ENCODE peak calls at places on chromosomes 1 and 21, in eight cellular contexts. F is neuronal stem cell, U is GM23338, X is breast epithelium, V is body of pancreas, T is psoas muscle, A is GM12878, Q is OCI-LY7. M is an unnamed sample.
A peak's percentile ranks its signal among the peaks of the same experiment; 100 is the strongest.

GRCh38 chr1:150152772-150153461 is 3.2 kb downstream of the PLEKHO1 start:
- DNase-seq in F (no peak), U (no peak), X (no peak), V (no peak), T (peak; percentile 53), A (no peak), Q (no peak), M (no peak)

GRCh38 chr1:94094466-94095111 is 26.4 kb downstream of the ABCA4 start:
- DNase-seq in F (no peak), U (no peak), X (peak; percentile 52), V (peak; percentile 30), T (peak; percentile 80), A (no peak), Q (no peak), M (peak; percentile 61)

GRCh38 chr21:41365377-41366107 is 3.7 kb downstream of the MX2 start:
- DNase-seq in F (no peak), U (no peak), X (no peak), V (no peak), T (no peak), A (no peak), Q (no peak), M (no peak)

GRCh38 chr1:183783896-183784637 is 20.9 kb upstream of the RGL1 start:
- DNase-seq in F (no peak), U (no peak), X (peak; percentile 37), V (peak; percentile 73), T (peak; percentile 66), A (no peak), Q (no peak), M (no peak)

GRCh38 chr21:30232011-30232410 is 16.1 kb upstream of the CLDN8 start:
- DNase-seq in F (no peak), U (no peak), X (no peak), V (no peak), T (no peak), A (no peak), Q (no peak), M (no peak)

GRCh38 chr1:49765034-49765433 is 258.7 kb downstream of the AGBL4 start:
- DNase-seq in F (no peak), U (peak; percentile 1), X (no peak), V (peak; percentile 65), T (no peak), A (no peak), Q (no peak), M (no peak)

GRCh38 chr1:205689479-205689878 is 9.2 kb upstream of the SLC45A3 start:
- DNase-seq in F (peak; percentile 53), U (no peak), X (no peak), V (no peak), T (no peak), A (no peak), Q (no peak), M (no peak)

GRCh38 chr1:215748431-215748830 is 181.3 kb downstream of the KCTD3 start:
- DNase-seq in F (no peak), U (no peak), X (no peak), V (no peak), T (no peak), A (no peak), Q (no peak), M (no peak)

GRCh38 chr1:150110066-150110465 is 39.6 kb upstream of the PLEKHO1 start:
- DNase-seq in F (no peak), U (no peak), X (no peak), V (no peak), T (no peak), A (no peak), Q (no peak), M (no peak)

GRCh38 chr1:57637155-57637554 is 213.3 kb upstream of the DAB1 start:
- DNase-seq in F (no peak), U (no peak), X (no peak), V (no peak), T (no peak), A (no peak), Q (no peak), M (no peak)

GRCh38 chr1:232622981-232623380 is 7.0 kb downstream of the SIPA1L2 start:
- DNase-seq in F (no peak), U (peak; percentile 91), X (no peak), V (no peak), T (no peak), A (no peak), Q (no peak), M (no peak)

GRCh38 chr21:36654341-36654740 is 44.6 kb upstream of the SIM2 start:
- DNase-seq in F (no peak), U (no peak), X (peak; percentile 27), V (no peak), T (no peak), A (no peak), Q (no peak), M (no peak)

GRCh38 chr1:3702528-3702927 is 49.7 kb upstream of the CCDC27 start:
- DNase-seq in F (no peak), U (no peak), X (no peak), V (no peak), T (no peak), A (no peak), Q (no peak), M (no peak)
- H3K27ac ChIP-seq in F (peak overlapping the region; percentile 31), U (no peak overlapping the region), X (peak overlapping the region; percentile 69), V (no peak overlapping the region), T (no peak overlapping the region), A (no peak overlapping the region), Q (no peak overlapping the region), M (no peak overlapping the region)

GRCh38 chr1:32817159-32817814 is at the start of the genes S100PBP and YARS1:
- DNase-seq in F (peak; percentile 98), U (peak; percentile 98), X (peak; percentile 99), V (peak; percentile 99), T (peak; percentile 100), A (peak; percentile 93), Q (peak; percentile 99), M (peak; percentile 100)
- H3K4me1 ChIP-seq in F (peaks cover 4% of the 10 kb centered on the region), U (peaks cover 36% of the 10 kb centered on the region), X (peaks cover 12% of the 10 kb centered on the region), V (peaks cover 52% of the 10 kb centered on the region), T (peaks cover 43% of the 10 kb centered on the region), A (peaks cover 28% of the 10 kb centered on the region), Q (peaks cover 62% of the 10 kb centered on the region), M (no peaks in the 10 kb centered on the region)

GRCh38 chr1:75712306-75712705 is 12.2 kb upstream of the ACADM start:
- DNase-seq in F (no peak), U (no peak), X (no peak), V (no peak), T (no peak), A (no peak), Q (no peak), M (no peak)
- H3K4me3 ChIP-seq in F (no peak overlapping the region), U (no peak overlapping the region), X (no peak overlapping the region), V (no peak overlapping the region), T (no peak overlapping the region), A (no peak overlapping the region), Q (no peak overlapping the region), M (no peak overlapping the region)

GRCh38 chr1:161227196-161227871 is 1.5 kb downstream of the TOMM40L start:
- DNase-seq in F (peak; percentile 81), U (peak; percentile 92), X (peak; percentile 60), V (peak; percentile 87), T (peak; percentile 92), A (peak; percentile 42), Q (peak; percentile 93), M (peak; percentile 82)

GRCh38 chr1:161226759-161227158 is 899 bp downstream of the TOMM40L start:
- DNase-seq in F (no peak), U (no peak), X (no peak), V (no peak), T (no peak), A (no peak), Q (no peak), M (no peak)

GRCh38 chr1:161229896-161230295 is 4.0 kb downstream of the TOMM40L start:
- DNase-seq in F (no peak), U (peak; percentile 65), X (no peak), V (no peak), T (no peak), A (no peak), Q (no peak), M (no peak)

GRCh38 chr1:161226320-161226711 is 456 bp downstream of the TOMM40L start:
- DNase-seq in F (no peak), U (peak; percentile 21), X (no peak), V (no peak), T (peak; percentile 54), A (no peak), Q (no peak), M (no peak)

GRCh38 chr1:161228032-161228431 is 2.2 kb downstream of the TOMM40L start:
- DNase-seq in F (no peak), U (no peak), X (no peak), V (no peak), T (no peak), A (no peak), Q (no peak), M (no peak)
- H3K27ac ChIP-seq in F (no peak overlapping the region), U (no peak overlapping the region), X (peak overlapping the region; percentile 62), V (peak overlapping the region; percentile 46), T (peak overlapping the region; percentile 77), A (no peak overlapping the region), Q (no peak overlapping the region), M (peak overlapping the region; percentile 73)

DNA sequence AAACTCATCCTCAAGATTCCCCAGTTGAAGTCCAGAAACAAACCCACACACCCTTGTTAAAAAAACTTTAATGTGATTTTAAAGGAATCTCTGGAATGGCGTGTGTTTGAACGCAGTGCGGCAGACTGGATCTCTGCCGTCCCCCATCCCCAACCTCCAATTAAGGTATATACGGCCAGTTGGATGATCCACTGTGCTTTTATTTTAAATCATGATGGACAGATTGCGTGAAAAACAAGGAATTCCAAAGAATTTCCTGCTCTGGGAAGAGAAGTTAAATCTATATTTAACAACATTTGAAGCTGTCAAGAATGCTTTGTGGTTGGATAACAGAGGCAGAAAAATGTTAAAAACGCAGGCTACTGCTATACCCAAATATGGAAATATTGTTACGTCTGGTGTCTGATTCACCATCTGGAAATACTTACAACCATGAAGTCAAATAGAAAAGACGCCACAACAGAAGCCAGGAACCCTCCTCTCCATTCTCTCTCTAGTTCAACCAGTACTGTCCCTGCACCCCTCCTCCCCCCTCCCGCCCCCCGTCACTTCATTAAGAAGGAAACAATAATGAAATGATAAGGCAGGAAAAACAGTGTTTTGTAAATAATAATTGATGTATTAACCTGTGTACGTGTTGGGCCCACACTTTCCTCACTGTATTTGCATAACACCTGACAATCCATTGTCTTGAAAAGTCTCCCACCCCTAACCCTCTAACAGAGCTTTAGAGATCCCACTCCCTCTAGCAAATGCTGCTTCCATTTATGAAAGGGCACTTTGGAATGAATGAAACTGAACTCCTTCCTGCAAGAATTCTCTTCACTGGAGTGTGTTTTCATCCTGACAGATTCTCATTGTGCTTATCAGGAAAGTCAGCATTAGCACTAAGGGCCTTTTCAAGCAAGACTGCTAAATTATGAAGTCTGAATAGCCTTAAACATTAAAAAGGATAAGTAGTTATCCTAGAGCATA is 2.0 kb upstream of the CCN1 start:
- DNase-seq in F (no peak), U (peak; percentile 54), X (peak; percentile 39), V (no peak), T (no peak), A (no peak), Q (no peak), M (no peak)
- H3K4me1 ChIP-seq in F (peaks cover 14% of the 10 kb centered on the region), U (peaks cover 31% of the 10 kb centered on the region), X (peaks cover 6% of the 10 kb centered on the region), V (peaks cover 25% of the 10 kb centered on the region), T (peaks cover 7% of the 10 kb centered on the region), A (peaks cover 5% of the 10 kb centered on the region), Q (no peaks in the 10 kb centered on the region), M (no peaks in the 10 kb centered on the region)

M was measured in Peyer's patch.